ENCODE peak calls at places on chromosomes 12 and 14, in six cellular contexts. L is effector memory CD4-positive, alpha-beta T cell; U is hepatocyte; D is stomach; M is pancreas; T is HepG2. P is an unnamed sample.

GRCh38 chr14:104694991-104695659 is 5.7 kb downstream of the INF2 start:
- DNase-seq in L (no peak), U (no peak), D (peak; percentile 59), M (no peak), T (no peak), P (no peak)

GRCh38 chr14:83960832-83961512 is 1569.0 kb upstream of the FLRT2 start:
- DNase-seq in L (no peak), U (no peak), D (no peak), M (no peak), T (no peak), P (no peak)

GRCh38 chr12:76024942-76025600 is 6.5 kb downstream of the PHLDA1 start:
- DNase-seq in L (no peak), U (no peak), D (no peak), M (no peak), T (no peak), P (no peak)

GRCh38 chr14:21233457-21234076 is 35.7 kb downstream of the HNRNPC start:
- DNase-seq in L (no peak), U (no peak), D (no peak), M (no peak), T (peak; percentile 40), P (no peak)

GRCh38 chr12:121391619-121392324 is 8.1 kb upstream of the RNF34 start:
- DNase-seq in L (no peak), U (peak; percentile 25), D (peak; percentile 33), M (no peak), T (no peak), P (peak; percentile 53)

GRCh38 chr12:92784795-92785562 is 82.2 kb downstream of the PLEKHG7 start:
- DNase-seq in L (no peak), U (peak; percentile 82), D (no peak), M (no peak), T (peak; percentile 85), P (no peak)

GRCh38 chr12:121038861-121039654 is at the start of gene OASL:
- DNase-seq in L (peak; percentile 79), U (peak; percentile 2), D (peak; percentile 77), M (peak; percentile 35), T (no peak), P (peak; percentile 69)

GRCh38 chr12:6603095-6603567 is 4.0 kb downstream of the CHD4 start:
- DNase-seq in L (peak; percentile 29), U (no peak), D (no peak), M (no peak), T (no peak), P (no peak)

GRCh38 chr12:19799886-19800602 is 360.8 kb downstream of the AEBP2 start:
- DNase-seq in L (no peak), U (no peak), D (no peak), M (no peak), T (no peak), P (no peak)

GRCh38 chr12:33588725-33589405 is 149.2 kb upstream of the SYT10 start:
- DNase-seq in L (no peak), U (no peak), D (no peak), M (no peak), T (no peak), P (no peak)

GRCh38 chr14:99822800-99823455 is 29.7 kb downstream of the EML1 start:
- DNase-seq in L (no peak), U (no peak), D (no peak), M (no peak), T (no peak), P (no peak)

GRCh38 chr12:64009321-64010068 is 165.0 kb downstream of the SRGAP1 start:
- DNase-seq in L (no peak), U (no peak), D (no peak), M (no peak), T (no peak), P (no peak)

GRCh38 chr12:123599721-123600120 is 2.2 kb upstream of the DDX55 start:
- DNase-seq in L (no peak), U (no peak), D (peak; percentile 11), M (no peak), T (no peak), P (no peak)

GRCh38 chr12:4483885-4484823 is 38.5 kb upstream of the FGF6 start:
- DNase-seq in L (no peak), U (no peak), D (no peak), M (peak; percentile 15), T (no peak), P (no peak)

GRCh38 chr14:24956104-24956503 is 93.8 kb downstream of the STXBP6 start:
- DNase-seq in L (no peak), U (no peak), D (no peak), M (no peak), T (no peak), P (no peak)

GRCh38 chr12:52440821-52441319 is 6.7 kb upstream of the KRT75 start:
- DNase-seq in L (no peak), U (peak; percentile 50), D (no peak), M (no peak), T (no peak), P (no peak)

GRCh38 chr12:109157986-109158385 is 41.6 kb downstream of the ACACB start:
- DNase-seq in L (no peak), U (no peak), D (no peak), M (no peak), T (no peak), P (no peak)

GRCh38 chr14:23556700-23557440 is 799 bp downstream of the THTPA start:
- DNase-seq in L (no peak), U (no peak), D (no peak), M (no peak), T (no peak), P (no peak)

GRCh38 chr14:63478437-63478852 is 64.7 kb downstream of the PPP2R5E start:
- DNase-seq in L (no peak), U (no peak), D (no peak), M (no peak), T (no peak), P (no peak)

GRCh38 chr12:120278137-120279069 is 12.9 kb upstream of the PXN start:
- DNase-seq in L (no peak), U (no peak), D (no peak), M (no peak), T (no peak), P (no peak)

GRCh38 chr14:99643343-99643742 is 1.6 kb upstream of the HHIPL1 start:
- DNase-seq in L (no peak), U (no peak), D (no peak), M (no peak), T (no peak), P (no peak)

GRCh38 chr12:84508943-84509342 is 403.7 kb downstream of the SLC6A15 start:
- DNase-seq in L (no peak), U (no peak), D (no peak), M (no peak), T (no peak), P (no peak)

GRCh38 chr14:101707285-101707842 is 54.1 kb upstream of the PPP2R5C start:
- DNase-seq in L (no peak), U (peak; percentile 90), D (no peak), M (peak; percentile 41), T (peak; percentile 81), P (no peak)

GRCh38 chr12:118586433-118586832 is 210.1 kb downstream of the SUDS3 start:
- DNase-seq in L (no peak), U (no peak), D (no peak), M (no peak), T (no peak), P (no peak)

GRCh38 chr12:33438025-33438772 is 1.4 kb downstream of the SYT10 start:
- DNase-seq in L (no peak), U (no peak), D (no peak), M (no peak), T (no peak), P (no peak)

GRCh38 chr12:40106202-40106533 is 287 bp upstream of the SLC2A13 start:
- DNase-seq in L (no peak), U (no peak), D (no peak), M (no peak), T (no peak), P (no peak)

GRCh38 chr12:45988259-45988658 is 2.1 kb downstream of the SCAF11 start:
- DNase-seq in L (no peak), U (no peak), D (no peak), M (no peak), T (no peak), P (no peak)

GRCh38 chr12:51980051-51980808 is 26.5 kb upstream of the TAMALIN start:
- DNase-seq in L (peak; percentile 46), U (peak; percentile 80), D (peak; percentile 82), M (peak; percentile 45), T (peak; percentile 50), P (peak; percentile 83)

GRCh38 chr12:78002878-78003277 is 172.2 kb downstream of the NAV3 start:
- DNase-seq in L (no peak), U (no peak), D (no peak), M (no peak), T (no peak), P (no peak)

GRCh38 chr12:130335517-130336392 is 1.9 kb upstream of the PIWIL1 start:
- DNase-seq in L (no peak), U (peak; percentile 83), D (no peak), M (no peak), T (peak; percentile 52), P (no peak)

GRCh38 chr12:130334937-130335336 is 2.8 kb upstream of the PIWIL1 start:
- DNase-seq in L (no peak), U (no peak), D (no peak), M (no peak), T (no peak), P (no peak)

GRCh38 chr12:130334399-130334798 is 3.3 kb upstream of the PIWIL1 start:
- DNase-seq in L (no peak), U (no peak), D (no peak), M (no peak), T (no peak), P (no peak)

GRCh38 chr12:130331146-130331545 is 6.5 kb upstream of the PIWIL1 start:
- DNase-seq in L (no peak), U (no peak), D (no peak), M (no peak), T (no peak), P (no peak)

DNA sequence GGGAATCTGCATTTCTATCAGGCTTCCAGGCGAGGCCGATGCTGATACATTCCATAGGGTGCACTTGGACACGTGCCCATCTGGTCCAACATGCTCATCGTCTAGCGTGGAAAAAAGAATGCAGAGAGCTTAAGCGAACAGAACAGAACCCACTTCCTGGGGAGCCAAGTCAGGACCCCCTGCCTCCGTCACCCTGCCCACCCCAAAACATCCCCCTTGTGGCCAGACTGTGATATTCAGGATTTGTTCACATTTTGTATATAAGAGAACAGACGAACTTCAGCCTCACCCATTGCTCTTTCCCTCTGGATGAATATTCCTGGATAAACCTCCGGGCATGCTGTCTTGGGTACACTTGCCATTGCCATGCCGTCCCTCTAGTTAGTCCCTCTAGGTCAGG is 4.3 kb upstream of the PIWIL1 start:
- DNase-seq in L (no peak), U (no peak), D (no peak), M (no peak), T (no peak), P (no peak)
- H3K9me3 ChIP-seq in L (no peaks in the 10 kb centered on the region), U (no peaks in the 10 kb centered on the region), D (no peaks in the 10 kb centered on the region), M (no peaks in the 10 kb centered on the region), T (no peaks in the 10 kb centered on the region), P (no peaks in the 10 kb centered on the region)

GRCh38 chr12:15393995-15394394 is 71.7 kb downstream of the PTPRO start:
- DNase-seq in L (no peak), U (no peak), D (no peak), M (no peak), T (no peak), P (no peak)
- H3K4me1 ChIP-seq in L (no peaks in the 10 kb centered on the region), U (no peaks in the 10 kb centered on the region), D (no peaks in the 10 kb centered on the region), M (no peaks in the 10 kb centered on the region), T (no peaks in the 10 kb centered on the region), P (no peaks in the 10 kb centered on the region)

GRCh38 chr14:62436256-62436655 is 609.0 kb downstream of the KCNH5 start:
- DNase-seq in L (no peak), U (peak; percentile 10), D (no peak), M (no peak), T (no peak), P (no peak)
- H3K9me3 ChIP-seq in L (peaks cover 3% of the 10 kb centered on the region), U (no peaks in the 10 kb centered on the region), D (peaks cover 78% of the 10 kb centered on the region), M (no peaks in the 10 kb centered on the region), T (peaks cover 91% of the 10 kb centered on the region), P (peaks cover 24% of the 10 kb centered on the region)

GRCh38 chr14:50823763-50824636 is 7.0 kb downstream of the NIN start:
- DNase-seq in L (no peak), U (no peak), D (peak; percentile 64), M (peak; percentile 26), T (no peak), P (no peak)
- H3K4me1 ChIP-seq in L (peaks cover 34% of the 10 kb centered on the region), U (peaks cover 8% of the 10 kb centered on the region), D (peaks cover 38% of the 10 kb centered on the region), M (no peaks in the 10 kb centered on the region), T (peaks cover 45% of the 10 kb centered on the region), P (peaks cover 47% of the 10 kb centered on the region)